ENCODE peak calls at places on chromosomes 5 and 9, in six cellular contexts. One of them, this sample, is unnamed.

GRCh38 chr9:107486674-107487520 is 2.7 kb downstream of the KLF4 start:
- DNase-seq in activated CD4-positive, alpha-beta T cell treated with anti-CD3 and anti-CD28 coated beads, Interleukin-2, amount 10 ng/mL, durations not matched to agents 7 days and 5 days: no peak
- DNase-seq in caudate nucleus: no peak
- DNase-seq in NT2/D1: no peak
- DNase-seq in activated T-helper 1 cell treated with anti-CD3 and anti-CD28 coated beads, Interleukin-12 subunit alpha, Interleukin-12 subunit beta, Interleukin-2, Interleukin-4 antibody, amounts not matched to agents 30 ng/mL and 10 ng/mL and 1 ng/mL, durations not matched to agents 14 hours and 24 hours and 36 hours: no peak
- DNase-seq in heart left ventricle: peak
- DNase-seq in this sample: no peak

GRCh38 chr9:36318212-36318802 is 60.1 kb upstream of the GNE start:
- DNase-seq in activated CD4-positive, alpha-beta T cell treated with anti-CD3 and anti-CD28 coated beads, Interleukin-2, amount 10 ng/mL, durations not matched to agents 7 days and 5 days: no peak
- DNase-seq in caudate nucleus: no peak
- DNase-seq in NT2/D1: no peak
- DNase-seq in activated T-helper 1 cell treated with anti-CD3 and anti-CD28 coated beads, Interleukin-12 subunit alpha, Interleukin-12 subunit beta, Interleukin-2, Interleukin-4 antibody, amounts not matched to agents 30 ng/mL and 10 ng/mL and 1 ng/mL, durations not matched to agents 14 hours and 24 hours and 36 hours: no peak
- DNase-seq in heart left ventricle: no peak
- DNase-seq in this sample: no peak

GRCh38 chr5:37851305-37851704 is 11.5 kb upstream of the GDNF start:
- DNase-seq in activated CD4-positive, alpha-beta T cell treated with anti-CD3 and anti-CD28 coated beads, Interleukin-2, amount 10 ng/mL, durations not matched to agents 7 days and 5 days: no peak
- DNase-seq in caudate nucleus: no peak
- DNase-seq in NT2/D1: no peak
- DNase-seq in activated T-helper 1 cell treated with anti-CD3 and anti-CD28 coated beads, Interleukin-12 subunit alpha, Interleukin-12 subunit beta, Interleukin-2, Interleukin-4 antibody, amounts not matched to agents 30 ng/mL and 10 ng/mL and 1 ng/mL, durations not matched to agents 14 hours and 24 hours and 36 hours: no peak
- DNase-seq in heart left ventricle: no peak
- DNase-seq in this sample: no peak

GRCh38 chr5:172941067-172941516 is 18.1 kb upstream of the RPL26L1 start:
- DNase-seq in activated CD4-positive, alpha-beta T cell treated with anti-CD3 and anti-CD28 coated beads, Interleukin-2, amount 10 ng/mL, durations not matched to agents 7 days and 5 days: no peak
- DNase-seq in caudate nucleus: no peak
- DNase-seq in NT2/D1: no peak
- DNase-seq in activated T-helper 1 cell treated with anti-CD3 and anti-CD28 coated beads, Interleukin-12 subunit alpha, Interleukin-12 subunit beta, Interleukin-2, Interleukin-4 antibody, amounts not matched to agents 30 ng/mL and 10 ng/mL and 1 ng/mL, durations not matched to agents 14 hours and 24 hours and 36 hours: no peak
- DNase-seq in heart left ventricle: no peak
- DNase-seq in this sample: no peak

GRCh38 chr5:19098434-19098833 is 889.6 kb downstream of the CDH18 start:
- DNase-seq in activated CD4-positive, alpha-beta T cell treated with anti-CD3 and anti-CD28 coated beads, Interleukin-2, amount 10 ng/mL, durations not matched to agents 7 days and 5 days: no peak
- DNase-seq in caudate nucleus: no peak
- DNase-seq in NT2/D1: no peak
- DNase-seq in activated T-helper 1 cell treated with anti-CD3 and anti-CD28 coated beads, Interleukin-12 subunit alpha, Interleukin-12 subunit beta, Interleukin-2, Interleukin-4 antibody, amounts not matched to agents 30 ng/mL and 10 ng/mL and 1 ng/mL, durations not matched to agents 14 hours and 24 hours and 36 hours: no peak
- DNase-seq in heart left ventricle: no peak
- DNase-seq in this sample: no peak

GRCh38 chr5:122615832-122616231 is 159.0 kb upstream of the SNX2 start:
- DNase-seq in activated CD4-positive, alpha-beta T cell treated with anti-CD3 and anti-CD28 coated beads, Interleukin-2, amount 10 ng/mL, durations not matched to agents 7 days and 5 days: no peak
- DNase-seq in caudate nucleus: no peak
- DNase-seq in NT2/D1: no peak
- DNase-seq in activated T-helper 1 cell treated with anti-CD3 and anti-CD28 coated beads, Interleukin-12 subunit alpha, Interleukin-12 subunit beta, Interleukin-2, Interleukin-4 antibody, amounts not matched to agents 30 ng/mL and 10 ng/mL and 1 ng/mL, durations not matched to agents 14 hours and 24 hours and 36 hours: no peak
- DNase-seq in heart left ventricle: no peak
- DNase-seq in this sample: no peak

GRCh38 chr9:75410405-75410804 is 322.1 kb downstream of the OSTF1 start:
- DNase-seq in activated CD4-positive, alpha-beta T cell treated with anti-CD3 and anti-CD28 coated beads, Interleukin-2, amount 10 ng/mL, durations not matched to agents 7 days and 5 days: no peak
- DNase-seq in caudate nucleus: no peak
- DNase-seq in NT2/D1: no peak
- DNase-seq in activated T-helper 1 cell treated with anti-CD3 and anti-CD28 coated beads, Interleukin-12 subunit alpha, Interleukin-12 subunit beta, Interleukin-2, Interleukin-4 antibody, amounts not matched to agents 30 ng/mL and 10 ng/mL and 1 ng/mL, durations not matched to agents 14 hours and 24 hours and 36 hours: no peak
- DNase-seq in heart left ventricle: no peak
- DNase-seq in this sample: no peak

GRCh38 chr5:135719428-135720063 is 114.9 kb upstream of the SLC25A48 start:
- DNase-seq in activated CD4-positive, alpha-beta T cell treated with anti-CD3 and anti-CD28 coated beads, Interleukin-2, amount 10 ng/mL, durations not matched to agents 7 days and 5 days: no peak
- DNase-seq in caudate nucleus: no peak
- DNase-seq in NT2/D1: no peak
- DNase-seq in activated T-helper 1 cell treated with anti-CD3 and anti-CD28 coated beads, Interleukin-12 subunit alpha, Interleukin-12 subunit beta, Interleukin-2, Interleukin-4 antibody, amounts not matched to agents 30 ng/mL and 10 ng/mL and 1 ng/mL, durations not matched to agents 14 hours and 24 hours and 36 hours: no peak
- DNase-seq in heart left ventricle: no peak
- DNase-seq in this sample: no peak

GRCh38 chr9:14961372-14962068 is 51.3 kb upstream of the FREM1 start:
- DNase-seq in activated CD4-positive, alpha-beta T cell treated with anti-CD3 and anti-CD28 coated beads, Interleukin-2, amount 10 ng/mL, durations not matched to agents 7 days and 5 days: no peak
- DNase-seq in caudate nucleus: no peak
- DNase-seq in NT2/D1: no peak
- DNase-seq in activated T-helper 1 cell treated with anti-CD3 and anti-CD28 coated beads, Interleukin-12 subunit alpha, Interleukin-12 subunit beta, Interleukin-2, Interleukin-4 antibody, amounts not matched to agents 30 ng/mL and 10 ng/mL and 1 ng/mL, durations not matched to agents 14 hours and 24 hours and 36 hours: no peak
- DNase-seq in heart left ventricle: no peak
- DNase-seq in this sample: peak

GRCh38 chr5:107486489-107486888 is 184.2 kb downstream of the EFNA5 start:
- DNase-seq in activated CD4-positive, alpha-beta T cell treated with anti-CD3 and anti-CD28 coated beads, Interleukin-2, amount 10 ng/mL, durations not matched to agents 7 days and 5 days: peak
- DNase-seq in caudate nucleus: no peak
- DNase-seq in NT2/D1: no peak
- DNase-seq in activated T-helper 1 cell treated with anti-CD3 and anti-CD28 coated beads, Interleukin-12 subunit alpha, Interleukin-12 subunit beta, Interleukin-2, Interleukin-4 antibody, amounts not matched to agents 30 ng/mL and 10 ng/mL and 1 ng/mL, durations not matched to agents 14 hours and 24 hours and 36 hours: peak
- DNase-seq in heart left ventricle: no peak
- DNase-seq in this sample: no peak

This sample was measured in right lobe of liver.